ENCODE peak calls at places on chromosomes 12 and 14, in ten cellular contexts. One of them, this sample, is unnamed.

GRCh38 chr14:51855234-51855633 is 5.2 kb upstream of the GNG2 start:
- DNase-seq in neural progenitor cell: no peak
- DNase-seq in endothelial cell: no peak
- DNase-seq in MCF 10A: no peak
- DNase-seq in psoas muscle: no peak
- DNase-seq in fibroblast of the aortic adventitia: no peak
- DNase-seq in B cell: no peak
- DNase-seq in PC-9: no peak
- DNase-seq in ovary: no peak
- DNase-seq in GM23338: no peak
- DNase-seq in this sample: no peak

GRCh38 chr14:92866181-92866752 is 56.7 kb upstream of the CHGA start:
- DNase-seq in MCF 10A: no peak
- DNase-seq in endothelial cell: no peak
- DNase-seq in PC-9: no peak
- DNase-seq in fibroblast of the aortic adventitia: no peak
- DNase-seq in neural progenitor cell: no peak
- DNase-seq in GM23338: no peak
- DNase-seq in B cell: no peak
- DNase-seq in psoas muscle: no peak
- DNase-seq in ovary: no peak
- DNase-seq in this sample: no peak

GRCh38 chr12:61290473-61290872 is 969.7 kb upstream of the USP15 start:
- DNase-seq in PC-9: no peak
- DNase-seq in fibroblast of the aortic adventitia: no peak
- DNase-seq in GM23338: no peak
- DNase-seq in endothelial cell: no peak
- DNase-seq in MCF 10A: no peak
- DNase-seq in neural progenitor cell: no peak
- DNase-seq in ovary: no peak
- DNase-seq in psoas muscle: no peak
- DNase-seq in B cell: no peak
- DNase-seq in this sample: no peak

GRCh38 chr12:124548854-124549378 is 18.5 kb downstream of the NCOR2 start:
- DNase-seq in fibroblast of the aortic adventitia: peak; percentile 91
- DNase-seq in GM23338: no peak
- DNase-seq in ovary: peak; percentile 56
- DNase-seq in MCF 10A: no peak
- DNase-seq in PC-9: no peak
- DNase-seq in psoas muscle: peak; percentile 64
- DNase-seq in neural progenitor cell: no peak
- DNase-seq in endothelial cell: no peak
- DNase-seq in B cell: no peak
- DNase-seq in this sample: no peak

GRCh38 chr12:116863275-116863767 is 17.9 kb downstream of the HRK start:
- DNase-seq in psoas muscle: no peak
- DNase-seq in MCF 10A: no peak
- DNase-seq in B cell: no peak
- DNase-seq in fibroblast of the aortic adventitia: peak; percentile 28
- DNase-seq in GM23338: peak; percentile 82
- DNase-seq in ovary: no peak
- DNase-seq in endothelial cell: peak; percentile 55
- DNase-seq in neural progenitor cell: peak; percentile 55
- DNase-seq in PC-9: no peak
- DNase-seq in this sample: no peak

GRCh38 chr12:23628836-23629235 is 320.6 kb downstream of the SOX5 start:
- DNase-seq in PC-9: no peak
- DNase-seq in GM23338: peak; percentile 16
- DNase-seq in endothelial cell: no peak
- DNase-seq in ovary: no peak
- DNase-seq in fibroblast of the aortic adventitia: no peak
- DNase-seq in neural progenitor cell: peak; percentile 9
- DNase-seq in MCF 10A: no peak
- DNase-seq in B cell: no peak
- DNase-seq in psoas muscle: no peak
- DNase-seq in this sample: no peak

GRCh38 chr14:104994988-104995387 is 9.4 kb downstream of the CLBA1 start:
- DNase-seq in ovary: no peak
- DNase-seq in GM23338: no peak
- DNase-seq in B cell: no peak
- DNase-seq in psoas muscle: no peak
- DNase-seq in fibroblast of the aortic adventitia: no peak
- DNase-seq in MCF 10A: no peak
- DNase-seq in neural progenitor cell: no peak
- DNase-seq in PC-9: no peak
- DNase-seq in endothelial cell: no peak
- DNase-seq in this sample: no peak

GRCh38 chr14:51636109-51636508 is 15.6 kb upstream of the FRMD6 start:
- DNase-seq in neural progenitor cell: no peak
- DNase-seq in ovary: no peak
- DNase-seq in PC-9: no peak
- DNase-seq in GM23338: no peak
- DNase-seq in fibroblast of the aortic adventitia: no peak
- DNase-seq in endothelial cell: no peak
- DNase-seq in MCF 10A: no peak
- DNase-seq in psoas muscle: no peak
- DNase-seq in B cell: no peak
- DNase-seq in this sample: no peak

GRCh38 chr12:88998421-88998820 is 353.9 kb downstream of the DUSP6 start:
- DNase-seq in B cell: no peak
- DNase-seq in ovary: no peak
- DNase-seq in neural progenitor cell: no peak
- DNase-seq in MCF 10A: peak; percentile 3
- DNase-seq in fibroblast of the aortic adventitia: peak; percentile 65
- DNase-seq in psoas muscle: no peak
- DNase-seq in PC-9: no peak
- DNase-seq in GM23338: no peak
- DNase-seq in endothelial cell: no peak
- DNase-seq in this sample: no peak

GRCh38 chr12:19894049-19894448 is 454.8 kb downstream of the AEBP2 start:
- DNase-seq in endothelial cell: no peak
- DNase-seq in B cell: no peak
- DNase-seq in neural progenitor cell: no peak
- DNase-seq in psoas muscle: no peak
- DNase-seq in ovary: no peak
- DNase-seq in MCF 10A: no peak
- DNase-seq in fibroblast of the aortic adventitia: peak; percentile 51
- DNase-seq in PC-9: no peak
- DNase-seq in GM23338: no peak
- DNase-seq in this sample: no peak

GRCh38 chr12:50258167-50258551 is 25.2 kb downstream of the LIMA1 start:
- DNase-seq in fibroblast of the aortic adventitia: no peak
- DNase-seq in endothelial cell: no peak
- DNase-seq in B cell: no peak
- DNase-seq in GM23338: no peak
- DNase-seq in psoas muscle: peak; percentile 65
- DNase-seq in MCF 10A: peak; percentile 54
- DNase-seq in PC-9: no peak
- DNase-seq in neural progenitor cell: no peak
- DNase-seq in ovary: no peak
- DNase-seq in this sample: no peak

DNA sequence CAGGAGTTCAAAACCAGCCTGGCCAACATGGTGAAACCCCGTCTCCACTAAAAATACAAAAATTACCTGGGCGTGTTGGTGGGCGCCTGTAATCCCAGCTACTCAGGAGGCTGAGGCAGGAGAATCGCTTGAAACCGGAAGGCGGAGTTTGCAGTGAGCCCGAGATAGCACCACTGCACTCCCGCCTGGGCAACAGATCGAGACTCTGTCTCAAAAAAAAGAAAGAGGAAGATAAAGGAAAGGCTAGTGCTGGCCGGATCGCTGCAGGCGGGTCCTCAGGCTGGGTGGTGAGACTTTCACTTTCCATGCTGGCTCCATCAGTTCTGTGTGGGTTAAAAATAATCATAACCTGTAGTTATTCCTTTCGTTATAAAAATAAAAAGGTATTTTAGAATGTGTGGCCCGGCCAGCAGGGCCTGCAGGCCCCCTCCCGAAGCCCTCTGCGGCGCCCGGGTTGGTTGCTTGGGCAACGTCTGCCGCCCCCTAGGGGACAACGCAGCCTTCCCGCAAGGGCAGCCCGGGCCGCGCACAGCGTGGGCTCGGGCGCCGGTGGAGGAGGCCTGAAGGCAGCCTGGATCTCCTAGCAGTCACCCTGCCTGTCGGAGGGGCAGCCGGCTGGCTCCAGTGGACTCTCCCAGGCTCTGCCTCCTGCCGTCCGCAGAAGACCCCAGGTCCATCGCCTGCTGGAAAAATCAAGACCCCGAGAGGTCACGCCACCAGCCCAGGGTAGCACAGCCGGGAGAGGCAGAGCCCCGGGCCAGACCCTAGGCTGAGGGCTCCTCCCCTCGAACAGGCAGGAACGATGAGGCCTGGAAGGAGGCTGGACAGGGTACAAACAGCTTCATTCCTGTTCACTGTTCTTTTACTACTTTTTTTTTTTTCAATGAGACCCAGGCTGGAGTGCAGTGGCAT is 5.0 kb upstream of the SLC25A47 start:
- DNase-seq in endothelial cell: peak; percentile 84
- DNase-seq in neural progenitor cell: peak; percentile 80
- DNase-seq in psoas muscle: peak; percentile 78
- DNase-seq in fibroblast of the aortic adventitia: peak; percentile 60
- DNase-seq in ovary: peak; percentile 69
- DNase-seq in GM23338: peak; percentile 90
- DNase-seq in PC-9: no peak
- DNase-seq in B cell: peak; percentile 86
- DNase-seq in MCF 10A: no peak
- DNase-seq in this sample: peak; percentile 83
- TF ChIP-seq CTCF in endothelial cell: peak; percentile 77
- TF ChIP-seq CTCF in neural progenitor cell: peak; percentile 77
- TF ChIP-seq CTCF in psoas muscle: peak; percentile 75
- TF ChIP-seq CTCF in fibroblast of the aortic adventitia: peak; percentile 77
- TF ChIP-seq CTCF in ovary: peak; percentile 73
- TF ChIP-seq CTCF in GM23338: peak; percentile 84
- TF ChIP-seq CTCF in PC-9: peak; percentile 25
- TF ChIP-seq CTCF in B cell: peak; percentile 95
- TF ChIP-seq CTCF in MCF 10A: peak; percentile 36
- TF ChIP-seq CTCF in this sample: peak; percentile 77

GRCh38 chr12:80472912-80473500 is 29.0 kb downstream of the PTPRQ start:
- DNase-seq in neural progenitor cell: peak; percentile 61
- DNase-seq in B cell: no peak
- DNase-seq in psoas muscle: no peak
- DNase-seq in fibroblast of the aortic adventitia: peak; percentile 85
- DNase-seq in endothelial cell: no peak
- DNase-seq in ovary: no peak
- DNase-seq in MCF 10A: peak; percentile 60
- DNase-seq in GM23338: peak; percentile 68
- DNase-seq in PC-9: peak; percentile 47
- DNase-seq in this sample: no peak

GRCh38 chr12:80472241-80472640 is 28.2 kb downstream of the PTPRQ start:
- DNase-seq in ovary: no peak
- DNase-seq in psoas muscle: no peak
- DNase-seq in fibroblast of the aortic adventitia: no peak
- DNase-seq in B cell: no peak
- DNase-seq in PC-9: no peak
- DNase-seq in GM23338: no peak
- DNase-seq in neural progenitor cell: no peak
- DNase-seq in MCF 10A: no peak
- DNase-seq in endothelial cell: no peak
- DNase-seq in this sample: no peak

GRCh38 chr12:80470403-80470802 is 26.4 kb downstream of the PTPRQ start:
- DNase-seq in ovary: no peak
- DNase-seq in B cell: no peak
- DNase-seq in psoas muscle: no peak
- DNase-seq in fibroblast of the aortic adventitia: no peak
- DNase-seq in neural progenitor cell: no peak
- DNase-seq in PC-9: no peak
- DNase-seq in GM23338: peak; percentile 52
- DNase-seq in endothelial cell: no peak
- DNase-seq in MCF 10A: no peak
- DNase-seq in this sample: no peak

GRCh38 chr12:80469681-80470080 is 25.6 kb downstream of the PTPRQ start:
- DNase-seq in neural progenitor cell: no peak
- DNase-seq in ovary: no peak
- DNase-seq in psoas muscle: no peak
- DNase-seq in PC-9: no peak
- DNase-seq in endothelial cell: no peak
- DNase-seq in GM23338: no peak
- DNase-seq in B cell: no peak
- DNase-seq in MCF 10A: no peak
- DNase-seq in fibroblast of the aortic adventitia: peak; percentile 26
- DNase-seq in this sample: no peak
- TF ChIP-seq CTCF in neural progenitor cell: no peak
- TF ChIP-seq CTCF in ovary: no peak
- TF ChIP-seq CTCF in psoas muscle: no peak
- TF ChIP-seq CTCF in PC-9: no peak
- TF ChIP-seq CTCF in endothelial cell: no peak
- TF ChIP-seq CTCF in GM23338: no peak
- TF ChIP-seq CTCF in B cell: no peak
- TF ChIP-seq CTCF in MCF 10A: no peak
- TF ChIP-seq CTCF in fibroblast of the aortic adventitia: no peak
- TF ChIP-seq CTCF in this sample: no peak

DNA sequence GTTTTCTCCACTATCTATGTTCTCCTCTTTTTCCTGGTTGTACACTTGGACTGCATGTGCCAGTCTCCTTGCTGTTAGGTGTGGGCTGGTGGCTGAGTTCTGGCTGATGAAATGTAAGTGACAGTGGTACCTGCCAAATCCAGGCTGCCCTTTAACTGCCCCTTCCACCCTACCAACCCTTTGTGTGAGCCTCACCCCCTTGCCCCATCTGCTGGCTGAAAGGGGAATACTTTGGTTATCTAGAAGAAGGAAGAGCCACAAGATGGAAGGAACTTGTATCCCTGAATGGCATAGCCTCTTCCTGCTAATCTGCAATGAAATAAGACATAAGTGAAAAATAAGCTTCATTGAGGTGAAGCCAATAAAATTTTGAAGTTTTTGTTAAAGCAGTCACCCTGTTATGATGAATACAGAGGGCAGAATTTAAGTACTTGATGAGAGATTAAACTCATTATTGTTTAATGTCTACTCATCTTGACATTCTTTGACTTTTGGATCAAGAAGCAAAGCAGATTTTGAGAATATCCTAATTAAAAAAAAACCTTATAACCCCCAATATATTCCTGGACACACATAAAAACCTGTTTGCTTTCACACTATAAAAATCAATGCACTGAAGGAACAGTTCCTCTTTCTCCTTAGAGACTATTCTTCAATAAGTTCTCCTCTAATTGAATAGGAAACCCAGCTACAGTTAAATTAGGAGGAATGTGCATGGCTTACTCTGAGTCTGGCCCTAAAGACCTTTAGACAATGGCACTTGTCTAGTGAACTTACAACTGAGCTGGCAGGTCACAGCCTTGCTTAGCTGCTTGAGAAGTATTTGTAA is 262.6 kb upstream of the BTG1 start:
- DNase-seq in psoas muscle: no peak
- DNase-seq in MCF 10A: peak; percentile 68
- DNase-seq in B cell: peak; percentile 71
- DNase-seq in endothelial cell: peak; percentile 39
- DNase-seq in PC-9: peak; percentile 39
- DNase-seq in fibroblast of the aortic adventitia: peak; percentile 30
- DNase-seq in neural progenitor cell: peak; percentile 41
- DNase-seq in ovary: no peak
- DNase-seq in GM23338: peak; percentile 77
- DNase-seq in this sample: peak; percentile 37
- TF ChIP-seq CTCF in psoas muscle: peak; percentile 19
- TF ChIP-seq CTCF in MCF 10A: peak; percentile 48
- TF ChIP-seq CTCF in B cell: peak; percentile 57
- TF ChIP-seq CTCF in endothelial cell: peak; percentile 21
- TF ChIP-seq CTCF in PC-9: peak; percentile 67
- TF ChIP-seq CTCF in fibroblast of the aortic adventitia: peak; percentile 54
- TF ChIP-seq CTCF in neural progenitor cell: peak; percentile 59
- TF ChIP-seq CTCF in ovary: no peak
- TF ChIP-seq CTCF in GM23338: peak; percentile 83
- TF ChIP-seq CTCF in this sample: peak; percentile 30

GRCh38 chr12:128940090-128940888 is 87.0 kb downstream of the GLT1D1 start:
- DNase-seq in GM23338: peak; percentile 10
- DNase-seq in psoas muscle: no peak
- DNase-seq in neural progenitor cell: no peak
- DNase-seq in ovary: no peak
- DNase-seq in MCF 10A: no peak
- DNase-seq in endothelial cell: no peak
- DNase-seq in fibroblast of the aortic adventitia: no peak
- DNase-seq in B cell: no peak
- DNase-seq in PC-9: no peak
- DNase-seq in this sample: no peak
- TF ChIP-seq CTCF in GM23338: no peak
- TF ChIP-seq CTCF in psoas muscle: no peak
- TF ChIP-seq CTCF in neural progenitor cell: no peak
- TF ChIP-seq CTCF in ovary: no peak
- TF ChIP-seq CTCF in MCF 10A: no peak
- TF ChIP-seq CTCF in endothelial cell: no peak
- TF ChIP-seq CTCF in fibroblast of the aortic adventitia: no peak
- TF ChIP-seq CTCF in B cell: no peak
- TF ChIP-seq CTCF in PC-9: no peak
- TF ChIP-seq CTCF in this sample: no peak